ENCODE peak calls at places on chromosomes 11 and 22, in four cellular contexts. X, H, W and K are unnamed samples.

GRCh38 chr22:28148816-28149465 is 229.9 kb upstream of the PITPNB start:
- DNase-seq in H (no peak), X (no peak), W (no peak), K (peak)

GRCh38 chr22:41048791-41049717 is 43.3 kb upstream of the EP300 start:
- DNase-seq in W (peak), X (peak), H (peak), K (no peak)

GRCh38 chr22:35634015-35634414 is 14.2 kb upstream of the APOL6 start:
- DNase-seq in X (no peak), H (peak), W (no peak), K (no peak)

GRCh38 chr11:27705873-27706820 is 5.9 kb upstream of the BDNF start:
- DNase-seq in H (no peak), W (peak), X (no peak), K (peak)

GRCh38 chr22:38923463-38924196 is 33.8 kb upstream of the APOBEC3A start:
- DNase-seq in H (peak), X (peak), W (peak), K (peak)

GRCh38 chr11:94924074-94925031 is 49.0 kb downstream of the CWC15 start:
- DNase-seq in X (no peak), W (no peak), H (no peak), K (no peak)

GRCh38 chr11:10379433-10379832 is 74.6 kb downstream of the ADM start:
- DNase-seq in X (no peak), W (no peak), H (no peak), K (peak)

GRCh38 chr11:44030276-44030932 is 17.4 kb upstream of the ACCSL start:
- DNase-seq in X (no peak), W (no peak), H (peak), K (peak)

GRCh38 chr11:31387379-31387778 is 17.7 kb downstream of the DNAJC24 start:
- DNase-seq in H (no peak), X (no peak), W (no peak), K (peak)

GRCh38 chr22:25729016-25729415 is 13.0 kb upstream of the MYO18B start:
- DNase-seq in X (no peak), W (no peak), H (no peak), K (no peak)

GRCh38 chr22:26679003-26679629 is 21.7 kb downstream of the MIAT start:
- DNase-seq in H (peak), W (peak), X (peak), K (peak)

GRCh38 chr11:100760766-100761165 is 73.7 kb downstream of the ARHGAP42 start:
- DNase-seq in X (no peak), W (no peak), H (no peak), K (no peak)

GRCh38 chr11:704799-705645 is 1.0 kb upstream of the EPS8L2 start:
- DNase-seq in X (no peak), W (peak), H (peak), K (peak)

GRCh38 chr11:96012086-96012824 is 88.3 kb upstream of the MTMR2 start:
- DNase-seq in H (peak), W (peak), X (no peak), K (peak)

GRCh38 chr22:50018608-50019291 is 6.2 kb upstream of the IL17REL start:
- DNase-seq in X (no peak), H (no peak), W (no peak), K (no peak)

GRCh38 chr11:112292785-112293407 is 32.2 kb upstream of the PLET1 start:
- DNase-seq in X (no peak), W (no peak), H (peak), K (peak)

GRCh38 chr11:67355023-67355793 is 1.9 kb upstream of the POLD4 start:
- DNase-seq in H (peak), W (no peak), X (no peak), K (no peak)

GRCh38 chr11:111917788-111918187 is 925 bp upstream of the C11orf52 start:
- DNase-seq in X (no peak), H (no peak), W (peak), K (no peak)

GRCh38 chr11:45560153-45560934 is 105.1 kb downstream of the CHST1 start:
- DNase-seq in X (peak), W (no peak), H (no peak), K (no peak)

GRCh38 chr11:65912840-65913239 is 6.0 kb downstream of the C11orf68 start:
- DNase-seq in H (no peak), X (no peak), W (no peak), K (peak)

GRCh38 chr11:79503028-79503427 is 62.2 kb upstream of the TENM4 start:
- DNase-seq in H (no peak), W (no peak), X (no peak), K (no peak)

GRCh38 chr11:78975081-78975480 is 400.4 kb upstream of the NARS2 start:
- DNase-seq in W (no peak), X (no peak), H (no peak), K (no peak)

GRCh38 chr11:119921571-119921970 is 192.6 kb upstream of the NECTIN1 start:
- DNase-seq in W (no peak), X (no peak), H (no peak), K (no peak)

GRCh38 chr22:33657670-33658069 is 262.6 kb downstream of the LARGE1 start:
- DNase-seq in W (no peak), X (no peak), H (no peak), K (no peak)

GRCh38 chr11:114400222-114400973 is at the start of the genes C11orf71 and RBM7:
- DNase-seq in H (peak), X (peak), W (peak), K (peak)
- TF ChIP-seq CTCF in H (no peak), X (no peak), W (peak), K (no peak)

DNA sequence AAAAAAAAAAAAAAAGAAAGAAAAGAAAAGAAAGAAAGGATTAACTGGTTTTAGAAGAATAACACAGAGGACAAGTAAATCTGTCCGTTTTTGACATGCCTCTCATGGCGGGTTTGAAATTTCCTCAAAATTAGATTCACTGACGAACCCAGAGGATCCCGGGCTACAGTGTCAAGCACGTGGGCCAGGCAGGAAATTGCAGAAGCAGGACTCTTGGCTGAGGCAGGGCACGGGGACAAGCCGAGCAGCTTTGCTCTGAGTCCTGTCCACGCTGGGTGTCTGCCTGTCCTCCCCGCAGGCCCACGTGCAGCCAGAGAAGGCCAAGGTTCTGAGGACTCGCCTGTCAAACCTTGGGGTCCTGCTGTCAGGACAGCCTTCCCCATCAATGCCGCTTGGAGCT is 24.7 kb downstream of the GAL start:
- DNase-seq in W (no peak), H (no peak), X (no peak), K (no peak)
- H3K4me3 ChIP-seq in W (no peak), H (no peak), X (no peak), K (no peak)

GRCh38 chr11:11769782-11770181 is 72.0 kb upstream of the USP47 start:
- DNase-seq in X (no peak), H (no peak), W (no peak), K (no peak)

GRCh38 chr11:11772865-11773515 is 68.8 kb upstream of the USP47 start:
- DNase-seq in W (no peak), X (no peak), H (no peak), K (no peak)

GRCh38 chr11:11769362-11769761 is 72.4 kb upstream of the USP47 start:
- DNase-seq in X (no peak), H (no peak), W (no peak), K (no peak)

GRCh38 chr11:11770274-11770673 is 71.5 kb upstream of the USP47 start:
- DNase-seq in H (no peak), W (no peak), X (no peak), K (no peak)

GRCh38 chr11:11770921-11771484 is 70.8 kb upstream of the USP47 start:
- DNase-seq in H (no peak), X (no peak), W (no peak), K (peak)
- TF ChIP-seq CTCF in H (no peak), X (no peak), W (no peak), K (no peak)

GRCh38 chr11:2886191-2886894 is 768 bp upstream of the CDKN1C start:
- DNase-seq in X (peak), W (no peak), H (peak), K (no peak)
- H3K4me3 ChIP-seq in X (peak), W (no peak), H (peak), K (no peak)